ENCODE peak calls at places on chromosomes 4 and X, in seven cellular contexts. One of them, this sample, is unnamed.
A peak's percentile ranks its signal among the peaks of the same experiment; 100 is the strongest.

GRCh38 chr4:140153744-140154571 is at the start of gene MAML3:
- DNase-seq in germinal center: peak; percentile 63
- DNase-seq in adipocyte: peak; percentile 98
- DNase-seq in sigmoid colon: peak; percentile 98
- DNase-seq in body of pancreas: peak; percentile 97
- DNase-seq in iris pigment epithelial cell: peak; percentile 99
- DNase-seq in stimulated activated naive CD4-positive, alpha-beta T cell: peak; percentile 81
- DNase-seq in this sample: peak; percentile 89

GRCh38 chr4:145531193-145531592 is 49.5 kb downstream of the SMAD1 start:
- DNase-seq in iris pigment epithelial cell: no peak
- DNase-seq in stimulated activated naive CD4-positive, alpha-beta T cell: no peak
- DNase-seq in sigmoid colon: no peak
- DNase-seq in body of pancreas: peak; percentile 56
- DNase-seq in germinal center: no peak
- DNase-seq in adipocyte: no peak
- DNase-seq in this sample: no peak

GRCh38 chrX:131895807-131896206 is 127.3 kb upstream of the STK26 start:
- DNase-seq in sigmoid colon: no peak
- DNase-seq in body of pancreas: no peak
- DNase-seq in iris pigment epithelial cell: no peak
- DNase-seq in germinal center: no peak
- DNase-seq in stimulated activated naive CD4-positive, alpha-beta T cell: no peak
- DNase-seq in adipocyte: no peak
- DNase-seq in this sample: no peak

GRCh38 chrX:134743121-134743520 is 84.8 kb upstream of the PLAC1 start:
- DNase-seq in stimulated activated naive CD4-positive, alpha-beta T cell: no peak
- DNase-seq in iris pigment epithelial cell: no peak
- DNase-seq in adipocyte: peak; percentile 82
- DNase-seq in germinal center: no peak
- DNase-seq in sigmoid colon: no peak
- DNase-seq in body of pancreas: no peak
- DNase-seq in this sample: no peak

GRCh38 chr4:63063765-63064164 is 1345.5 kb downstream of the TECRL start:
- DNase-seq in body of pancreas: no peak
- DNase-seq in germinal center: no peak
- DNase-seq in iris pigment epithelial cell: peak; percentile 1
- DNase-seq in adipocyte: peak; percentile 4
- DNase-seq in stimulated activated naive CD4-positive, alpha-beta T cell: no peak
- DNase-seq in sigmoid colon: no peak
- DNase-seq in this sample: no peak

GRCh38 chrX:23127586-23127985 is 127.8 kb downstream of the DDX53 start:
- DNase-seq in iris pigment epithelial cell: no peak
- DNase-seq in adipocyte: no peak
- DNase-seq in stimulated activated naive CD4-positive, alpha-beta T cell: no peak
- DNase-seq in body of pancreas: no peak
- DNase-seq in germinal center: no peak
- DNase-seq in sigmoid colon: no peak
- DNase-seq in this sample: no peak

GRCh38 chr4:161791796-161792556 is 371.8 kb downstream of the FSTL5 start:
- DNase-seq in iris pigment epithelial cell: no peak
- DNase-seq in body of pancreas: no peak
- DNase-seq in stimulated activated naive CD4-positive, alpha-beta T cell: no peak
- DNase-seq in adipocyte: no peak
- DNase-seq in sigmoid colon: peak; percentile 55
- DNase-seq in germinal center: no peak
- DNase-seq in this sample: no peak

GRCh38 chr4:125682730-125683129 is 368.0 kb downstream of the FAT4 start:
- DNase-seq in adipocyte: no peak
- DNase-seq in sigmoid colon: no peak
- DNase-seq in iris pigment epithelial cell: no peak
- DNase-seq in stimulated activated naive CD4-positive, alpha-beta T cell: no peak
- DNase-seq in germinal center: no peak
- DNase-seq in body of pancreas: no peak
- DNase-seq in this sample: no peak

GRCh38 chr4:1809754-1810502 is 16.8 kb downstream of the FGFR3 start:
- DNase-seq in iris pigment epithelial cell: peak; percentile 35
- DNase-seq in body of pancreas: peak; percentile 79
- DNase-seq in adipocyte: peak; percentile 75
- DNase-seq in sigmoid colon: peak; percentile 80
- DNase-seq in germinal center: peak; percentile 83
- DNase-seq in stimulated activated naive CD4-positive, alpha-beta T cell: peak; percentile 57
- DNase-seq in this sample: no peak

GRCh38 chrX:110915120-110915519 is 119.5 kb upstream of the CHRDL1 start:
- DNase-seq in stimulated activated naive CD4-positive, alpha-beta T cell: no peak
- DNase-seq in iris pigment epithelial cell: peak; percentile 52
- DNase-seq in germinal center: no peak
- DNase-seq in sigmoid colon: no peak
- DNase-seq in adipocyte: peak; percentile 61
- DNase-seq in body of pancreas: no peak
- DNase-seq in this sample: peak; percentile 79

This sample was measured in HCEC 1CT.